ENCODE peak calls at places on chromosomes 4 and X, in four cellular contexts. R is MM.1S, E is PC-3, F is HCT116. J is an unnamed sample.

GRCh38 chrX:23765449-23765848 is 17.5 kb upstream of the SAT1 start:
- DNase-seq in F (no peak), E (peak; percentile 65), R (no peak), J (peak; percentile 63)

GRCh38 chrX:45774961-45775360 is 574.3 kb upstream of the DIPK2B start:
- DNase-seq in R (no peak), F (no peak), E (peak; percentile 89), J (peak; percentile 88)

GRCh38 chr4:81330018-81330417 is 115.0 kb upstream of the PRKG2 start:
- DNase-seq in E (no peak), F (no peak), R (no peak), J (no peak)

GRCh38 chrX:107503996-107504395 is 54.5 kb downstream of the FRMPD3 start:
- DNase-seq in F (no peak), E (no peak), R (no peak), J (no peak)

GRCh38 chr4:73142995-73143547 is 73.6 kb upstream of the COX18 start:
- DNase-seq in E (peak; percentile 14), F (no peak), R (peak; percentile 10), J (peak; percentile 26)

GRCh38 chr4:150938873-150939499 is 76.1 kb downstream of the LRBA start:
- DNase-seq in E (no peak), R (no peak), F (no peak), J (peak; percentile 8)

GRCh38 chr4:1592179-1593037 is 91.7 kb downstream of the FAM53A start:
- DNase-seq in R (no peak), E (no peak), F (no peak), J (no peak)

GRCh38 chr4:87121332-87122065 is 98.9 kb downstream of the KLHL8 start:
- DNase-seq in E (no peak), R (no peak), F (no peak), J (peak; percentile 65)

GRCh38 chrX:103407776-103408175 is 31.4 kb downstream of the BEX3 start:
- DNase-seq in E (no peak), F (no peak), R (no peak), J (no peak)

GRCh38 chr4:184529283-184529682 is 54.9 kb upstream of the IRF2 start:
- DNase-seq in E (peak; percentile 78), F (no peak), R (no peak), J (no peak)

GRCh38 chrX:21721175-21721574 is 36.7 kb downstream of the SMPX start:
- DNase-seq in F (no peak), R (no peak), E (no peak), J (peak; percentile 37)

GRCh38 chr4:8857682-8858187 is 13.9 kb downstream of the HMX1 start:
- DNase-seq in E (no peak), R (no peak), F (no peak), J (no peak)

GRCh38 chr4:126827669-126828068 is 805.1 kb upstream of the INTU start:
- DNase-seq in R (no peak), F (no peak), E (no peak), J (no peak)

GRCh38 chr4:158903472-158904043 is 134.7 kb downstream of the FNIP2 start:
- DNase-seq in F (no peak), E (no peak), R (no peak), J (no peak)

GRCh38 chrX:1392376-1393130 is 640 bp upstream of the SLC25A6 start:
- DNase-seq in F (no peak), E (peak; percentile 45), R (peak; percentile 32), J (peak; percentile 87)

GRCh38 chr4:113157086-113157857 is 107.8 kb downstream of the ANK2 start:
- DNase-seq in R (no peak), E (no peak), F (no peak), J (no peak)

GRCh38 chr4:25397305-25397704 is 20.2 kb downstream of the ANAPC4 start:
- DNase-seq in E (no peak), R (no peak), F (no peak), J (no peak)

GRCh38 chr4:78732332-78733104 is 43.6 kb upstream of the BMP2K start:
- DNase-seq in E (no peak), R (no peak), F (no peak), J (no peak)

GRCh38 chrX:20067709-20068315 is 48.9 kb downstream of the MAP7D2 start:
- DNase-seq in E (peak; percentile 74), F (peak; percentile 23), R (no peak), J (peak; percentile 90)

GRCh38 chr4:76748649-76749048 is 149.3 kb downstream of the SOWAHB start:
- DNase-seq in F (no peak), R (peak; percentile 21), E (peak; percentile 49), J (peak; percentile 45)

GRCh38 chrX:47815901-47816845 is 20.5 kb upstream of the ZNF81 start:
- DNase-seq in F (no peak), R (no peak), E (no peak), J (peak; percentile 4)

GRCh38 chrX:14509325-14510057 is 19.8 kb upstream of the GLRA2 start:
- DNase-seq in R (no peak), F (no peak), E (no peak), J (no peak)

GRCh38 chr4:145820407-145820806 is 118.2 kb downstream of the ZNF827 start:
- DNase-seq in R (peak; percentile 8), F (no peak), E (no peak), J (peak; percentile 52)

GRCh38 chrX:53412441-53412840 is 10.0 kb downstream of the SMC1A start:
- DNase-seq in F (no peak), E (no peak), R (no peak), J (no peak)

GRCh38 chrX:63835361-63835760 is 50.3 kb upstream of the ARHGEF9 start:
- DNase-seq in E (no peak), R (no peak), F (no peak), J (no peak)

GRCh38 chr4:6873792-6874461 is 35.7 kb upstream of the TBC1D14 start:
- DNase-seq in E (peak; percentile 64), F (peak; percentile 51), R (peak; percentile 66), J (peak; percentile 72)

GRCh38 chrX:154309041-154309775 is 13.6 kb downstream of the TKTL1 start:
- DNase-seq in E (no peak), R (no peak), F (no peak), J (no peak)

GRCh38 chrX:106912864-106913263 is 7.3 kb upstream of the CLDN2 start:
- DNase-seq in F (no peak), E (peak; percentile 52), R (no peak), J (peak; percentile 61)

GRCh38 chrX:1554469-1555210 is 17.7 kb upstream of the P2RY8 start:
- DNase-seq in R (no peak), E (no peak), F (no peak), J (no peak)

GRCh38 chr4:55444822-55445221 is 49.1 kb downstream of the TMEM165 start:
- DNase-seq in F (peak; percentile 13), E (peak; percentile 67), R (no peak), J (peak; percentile 62)

GRCh38 chrX:29231800-29232199 is 644.6 kb downstream of the IL1RAPL1 start:
- DNase-seq in F (no peak), E (peak; percentile 25), R (no peak), J (peak; percentile 5)

GRCh38 chr4:6969826-6970800 is 60.5 kb downstream of the TBC1D14 start:
- DNase-seq in E (no peak), R (no peak), F (no peak), J (no peak)

GRCh38 chrX:131763674-131764073 is 219.8 kb downstream of the OR13H1 start:
- DNase-seq in E (peak; percentile 57), F (no peak), R (peak; percentile 89), J (peak; percentile 11)

GRCh38 chrX:114267127-114267526 is 316.8 kb upstream of the HTR2C start:
- DNase-seq in F (no peak), E (no peak), R (no peak), J (no peak)

GRCh38 chr4:165600959-165601674 is 222.3 kb downstream of the CPE start:
- DNase-seq in R (no peak), F (no peak), E (no peak), J (no peak)

GRCh38 chr4:159016527-159017137 is 86.2 kb upstream of the RAPGEF2 start:
- DNase-seq in F (no peak), E (no peak), R (peak; percentile 60), J (no peak)

GRCh38 chrX:15474058-15474457 is 19.1 kb downstream of the PIR start:
- DNase-seq in F (no peak), R (no peak), E (no peak), J (no peak)

GRCh38 chr4:36997727-36998126 is 246.8 kb upstream of the NWD2 start:
- DNase-seq in E (peak; percentile 44), R (no peak), F (no peak), J (no peak)

GRCh38 chr4:186725422-186726149 is 1.9 kb upstream of the FAT1 start:
- DNase-seq in R (peak; percentile 77), E (peak; percentile 72), F (peak; percentile 64), J (peak; percentile 93)
- H3K9ac ChIP-seq in R (peak overlapping the region; percentile 92), E (peak overlapping the region; percentile 87), F (peak overlapping the region; percentile 92), J (peak overlapping the region; percentile 92)

GRCh38 chr4:119627267-119628190 is 1.1 kb downstream of the PDE5A start:
- DNase-seq in E (peak; percentile 63), R (peak; percentile 80), F (peak; percentile 19), J (peak; percentile 84)
- TF ChIP-seq EZH2 in E (no peak), R (no peak), F (no peak), J (no peak)

GRCh38 chr4:84545093-84545492 is 37.8 kb upstream of the CDS1 start:
- DNase-seq in E (no peak), R (no peak), F (no peak), J (no peak)
- H3K9me2 ChIP-seq in E (no peaks in the 10 kb centered on the region), R (no peaks in the 10 kb centered on the region), F (no peaks in the 10 kb centered on the region), J (no peaks in the 10 kb centered on the region)

GRCh38 chr4:80184053-80184790 is 13.1 kb upstream of the PRDM8 start:
- DNase-seq in R (peak; percentile 84), E (peak; percentile 85), F (peak; percentile 48), J (peak; percentile 93)
- H3K9ac ChIP-seq in R (peak overlapping the region; percentile 63), E (peak overlapping the region; percentile 85), F (peak overlapping the region; percentile 54), J (peak overlapping the region; percentile 84)

GRCh38 chr4:99404595-99405287 is 30.4 kb downstream of the ADH7 start:
- DNase-seq in R (peak; percentile 52), E (peak; percentile 86), F (peak; percentile 18), J (peak; percentile 93)
- TF ChIP-seq EZH2 in R (no peak), E (no peak), F (no peak), J (no peak)

DNA sequence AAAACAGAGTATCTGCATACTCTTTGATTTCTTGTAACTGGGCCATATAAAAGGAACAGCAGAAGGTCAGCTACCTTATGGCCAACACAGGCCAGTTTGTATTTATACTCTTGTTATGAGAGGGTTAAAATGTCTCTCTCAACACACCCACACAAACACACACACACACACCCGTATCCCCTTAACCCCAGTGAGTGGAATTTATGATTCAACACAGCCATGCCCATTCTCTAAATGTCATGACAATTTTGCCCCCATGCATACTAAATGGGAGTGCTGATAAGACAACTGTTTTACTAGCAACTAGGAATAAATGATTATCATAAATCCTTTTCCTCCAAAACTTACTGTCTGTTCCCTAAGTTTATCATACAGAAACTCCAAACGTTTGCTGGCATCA is 22.1 kb upstream of the SCD5 start:
- DNase-seq in F (no peak), R (no peak), E (no peak), J (peak; percentile 42)
- H3K9me2 ChIP-seq in F (no peaks in the 10 kb centered on the region), R (no peaks in the 10 kb centered on the region), E (no peaks in the 10 kb centered on the region), J (no peaks in the 10 kb centered on the region)

GRCh38 chrX:40644821-40645358 is 2.5 kb downstream of the CXorf38 start:
- DNase-seq in R (peak; percentile 45), E (peak; percentile 72), F (no peak), J (peak; percentile 80)
- H3K9ac ChIP-seq in R (peak overlapping the region; percentile 54), E (peak overlapping the region; percentile 61), F (no peak overlapping the region), J (peak overlapping the region; percentile 86)

J was measured in GM23248.